ENCODE peak calls at places on chromosomes 7 and 10, in six cellular contexts. One of them, this sample, is unnamed.

GRCh38 chr10:128360783-128361182 is 234.6 kb upstream of the MKI67 start:
- DNase-seq in choroid plexus epithelial cell: no peak
- DNase-seq in ovary: no peak
- DNase-seq in endothelial cell: no peak
- DNase-seq in transverse colon: no peak
- DNase-seq in activated CD8-positive, alpha-beta memory T cell treated with anti-CD3 and anti-CD28 coated beads for 48 hours: no peak
- DNase-seq in this sample: no peak

GRCh38 chr10:55398463-55398862 is 597.4 kb upstream of the PCDH15 start:
- DNase-seq in transverse colon: no peak
- DNase-seq in endothelial cell: no peak
- DNase-seq in ovary: no peak
- DNase-seq in choroid plexus epithelial cell: no peak
- DNase-seq in activated CD8-positive, alpha-beta memory T cell treated with anti-CD3 and anti-CD28 coated beads for 48 hours: no peak
- DNase-seq in this sample: no peak

GRCh38 chr10:91271886-91272285 is 51.4 kb downstream of the PCGF5 start:
- DNase-seq in activated CD8-positive, alpha-beta memory T cell treated with anti-CD3 and anti-CD28 coated beads for 48 hours: no peak
- DNase-seq in endothelial cell: no peak
- DNase-seq in ovary: no peak
- DNase-seq in choroid plexus epithelial cell: no peak
- DNase-seq in transverse colon: no peak
- DNase-seq in this sample: no peak

GRCh38 chr10:62194924-62195674 is 73.5 kb downstream of the RTKN2 start:
- DNase-seq in activated CD8-positive, alpha-beta memory T cell treated with anti-CD3 and anti-CD28 coated beads for 48 hours: no peak
- DNase-seq in ovary: no peak
- DNase-seq in endothelial cell: no peak
- DNase-seq in choroid plexus epithelial cell: no peak
- DNase-seq in transverse colon: no peak
- DNase-seq in this sample: no peak

GRCh38 chr7:117164578-117164977 is 158.3 kb downstream of the WNT2 start:
- DNase-seq in endothelial cell: no peak
- DNase-seq in transverse colon: no peak
- DNase-seq in ovary: no peak
- DNase-seq in activated CD8-positive, alpha-beta memory T cell treated with anti-CD3 and anti-CD28 coated beads for 48 hours: no peak
- DNase-seq in choroid plexus epithelial cell: no peak
- DNase-seq in this sample: no peak

GRCh38 chr10:110852255-110852896 is 19.4 kb upstream of the PDCD4 start:
- DNase-seq in activated CD8-positive, alpha-beta memory T cell treated with anti-CD3 and anti-CD28 coated beads for 48 hours: no peak
- DNase-seq in ovary: no peak
- DNase-seq in choroid plexus epithelial cell: peak
- DNase-seq in transverse colon: no peak
- DNase-seq in endothelial cell: no peak
- DNase-seq in this sample: no peak

GRCh38 chr10:35172574-35172973 is 45.9 kb downstream of the CREM start:
- DNase-seq in endothelial cell: no peak
- DNase-seq in transverse colon: no peak
- DNase-seq in activated CD8-positive, alpha-beta memory T cell treated with anti-CD3 and anti-CD28 coated beads for 48 hours: no peak
- DNase-seq in choroid plexus epithelial cell: peak
- DNase-seq in ovary: no peak
- DNase-seq in this sample: no peak

GRCh38 chr7:110922906-110923305 is 168.0 kb upstream of the LRRN3 start:
- DNase-seq in transverse colon: no peak
- DNase-seq in endothelial cell: no peak
- DNase-seq in ovary: no peak
- DNase-seq in choroid plexus epithelial cell: peak
- DNase-seq in activated CD8-positive, alpha-beta memory T cell treated with anti-CD3 and anti-CD28 coated beads for 48 hours: no peak
- DNase-seq in this sample: no peak

GRCh38 chr7:135414850-135415439 is 95.0 kb downstream of the CNOT4 start:
- DNase-seq in endothelial cell: peak
- DNase-seq in activated CD8-positive, alpha-beta memory T cell treated with anti-CD3 and anti-CD28 coated beads for 48 hours: no peak
- DNase-seq in choroid plexus epithelial cell: peak
- DNase-seq in ovary: no peak
- DNase-seq in transverse colon: no peak
- DNase-seq in this sample: no peak

GRCh38 chr10:123743441-123744225 is 77.5 kb downstream of the GPR26 start:
- DNase-seq in ovary: no peak
- DNase-seq in choroid plexus epithelial cell: no peak
- DNase-seq in transverse colon: no peak
- DNase-seq in activated CD8-positive, alpha-beta memory T cell treated with anti-CD3 and anti-CD28 coated beads for 48 hours: no peak
- DNase-seq in endothelial cell: no peak
- DNase-seq in this sample: no peak

GRCh38 chr7:81956520-81956919 is 186.7 kb upstream of the HGF start:
- DNase-seq in transverse colon: no peak
- DNase-seq in endothelial cell: peak
- DNase-seq in activated CD8-positive, alpha-beta memory T cell treated with anti-CD3 and anti-CD28 coated beads for 48 hours: no peak
- DNase-seq in choroid plexus epithelial cell: peak
- DNase-seq in ovary: no peak
- DNase-seq in this sample: no peak

GRCh38 chr10:114094795-114095194 is 51.1 kb downstream of the ADRB1 start:
- DNase-seq in activated CD8-positive, alpha-beta memory T cell treated with anti-CD3 and anti-CD28 coated beads for 48 hours: no peak
- DNase-seq in ovary: no peak
- DNase-seq in endothelial cell: no peak
- DNase-seq in transverse colon: no peak
- DNase-seq in choroid plexus epithelial cell: no peak
- DNase-seq in this sample: no peak

GRCh38 chr7:102469972-102470825 is 5.4 kb downstream of the LRWD1 start:
- DNase-seq in activated CD8-positive, alpha-beta memory T cell treated with anti-CD3 and anti-CD28 coated beads for 48 hours: no peak
- DNase-seq in ovary: no peak
- DNase-seq in endothelial cell: no peak
- DNase-seq in transverse colon: peak
- DNase-seq in choroid plexus epithelial cell: no peak
- DNase-seq in this sample: peak